ENCODE peak calls at places on chromosome 14, in seven cellular contexts. Q is AG04449, J is mesothelial cell of epicardium, P is RWPE1, L is astrocyte of the spinal cord, F is upper lobe of left lung, Y is pancreas. K is an unnamed sample.

GRCh38 chr14:64801800-64802199 is 77.9 kb downstream of the SPTB start:
- DNase-seq in F (no peak), J (no peak), Q (no peak), L (peak; percentile 20), Y (no peak), P (no peak), K (no peak)

GRCh38 chr14:70013269-70013873 is 134.2 kb downstream of the SMOC1 start:
- DNase-seq in P (no peak), Y (peak; percentile 50), Q (no peak), J (no peak), F (no peak), L (no peak), K (no peak)

GRCh38 chr14:67420102-67420739 is 8.3 kb upstream of the PLEK2 start:
- DNase-seq in L (no peak), Q (no peak), F (no peak), P (no peak), J (no peak), Y (no peak), K (no peak)

GRCh38 chr14:51540364-51540763 is 111.3 kb upstream of the FRMD6 start:
- DNase-seq in Q (no peak), P (no peak), F (no peak), J (no peak), Y (no peak), L (no peak), K (no peak)

GRCh38 chr14:33509927-33510535 is 440.8 kb downstream of the EGLN3 start:
- DNase-seq in L (peak; percentile 90), P (peak; percentile 16), F (no peak), Y (no peak), J (no peak), Q (no peak), K (no peak)

GRCh38 chr14:97218336-97218712 is 421.1 kb downstream of the VRK1 start:
- DNase-seq in P (no peak), J (no peak), Q (no peak), F (no peak), Y (no peak), L (no peak), K (no peak)

GRCh38 chr14:101521978-101522377 is 39.3 kb upstream of the DIO3 start:
- DNase-seq in F (no peak), P (no peak), L (no peak), J (no peak), Q (no peak), Y (no peak), K (no peak)

GRCh38 chr14:103855734-103856095 is 8.3 kb upstream of the PPP1R13B start:
- DNase-seq in P (no peak), L (no peak), Y (no peak), Q (no peak), J (no peak), F (no peak), K (no peak)

GRCh38 chr14:95233702-95234241 is 76.4 kb upstream of the DICER1 start:
- DNase-seq in J (no peak), Q (no peak), Y (peak; percentile 59), P (no peak), F (peak; percentile 26), L (no peak), K (no peak)

GRCh38 chr14:79229383-79229875 is 981.9 kb downstream of the DIO2 start:
- DNase-seq in L (no peak), J (no peak), Q (no peak), P (no peak), Y (no peak), F (no peak), K (no peak)

GRCh38 chr14:71606064-71606463 is 326.2 kb upstream of the RGS6 start:
- DNase-seq in P (no peak), Q (no peak), F (no peak), L (no peak), J (no peak), Y (no peak), K (no peak)

GRCh38 chr14:95662376-95663186 is 23.6 kb upstream of the TCL1B start:
- DNase-seq in Q (no peak), F (no peak), P (no peak), Y (no peak), L (no peak), J (no peak), K (no peak)

GRCh38 chr14:76376001-76376404 is at the start of gene ESRRB:
- DNase-seq in P (peak; percentile 36), Q (no peak), L (no peak), F (no peak), J (no peak), Y (peak; percentile 14), K (no peak)

GRCh38 chr14:35405304-35405996 is 901 bp upstream of the NFKBIA start:
- DNase-seq in Q (no peak), L (no peak), P (no peak), Y (no peak), J (no peak), F (peak; percentile 63), K (no peak)

GRCh38 chr14:35404496-35405303 is at the start of gene NFKBIA:
- DNase-seq in F (peak; percentile 91), L (peak; percentile 89), Q (no peak), P (peak; percentile 85), Y (peak; percentile 94), J (peak; percentile 81), K (peak; percentile 93)

GRCh38 chr14:93757185-93757584 is 31.1 kb downstream of the PRIMA1 start:
- DNase-seq in P (no peak), L (no peak), J (no peak), F (no peak), Q (no peak), Y (no peak), K (no peak)

GRCh38 chr14:90139199-90139598 is 77.4 kb downstream of the KCNK13 start:
- DNase-seq in J (no peak), Q (no peak), F (no peak), Y (no peak), L (no peak), P (no peak), K (no peak)

GRCh38 chr14:78758333-78758732 is 588.2 kb downstream of the NRXN3 start:
- DNase-seq in F (no peak), P (no peak), L (peak; percentile 38), J (no peak), Q (no peak), Y (no peak), K (no peak)

GRCh38 chr14:104869669-104870367 is 4.8 kb downstream of the CEP170B start:
- DNase-seq in L (no peak), Y (no peak), F (no peak), P (no peak), J (no peak), Q (no peak), K (no peak)

GRCh38 chr14:104871145-104871655 is 6.1 kb downstream of the CEP170B start:
- DNase-seq in J (peak; percentile 7), L (no peak), Y (no peak), P (no peak), F (no peak), Q (no peak), K (no peak)

GRCh38 chr14:104868811-104869572 is 3.9 kb downstream of the CEP170B start:
- DNase-seq in P (no peak), F (no peak), Q (no peak), J (peak; percentile 8), Y (no peak), L (no peak), K (no peak)

GRCh38 chr14:104871656-104872468 is 6.8 kb downstream of the CEP170B start:
- DNase-seq in F (no peak), Q (no peak), P (no peak), J (peak; percentile 18), Y (no peak), L (no peak), K (no peak)

DNA sequence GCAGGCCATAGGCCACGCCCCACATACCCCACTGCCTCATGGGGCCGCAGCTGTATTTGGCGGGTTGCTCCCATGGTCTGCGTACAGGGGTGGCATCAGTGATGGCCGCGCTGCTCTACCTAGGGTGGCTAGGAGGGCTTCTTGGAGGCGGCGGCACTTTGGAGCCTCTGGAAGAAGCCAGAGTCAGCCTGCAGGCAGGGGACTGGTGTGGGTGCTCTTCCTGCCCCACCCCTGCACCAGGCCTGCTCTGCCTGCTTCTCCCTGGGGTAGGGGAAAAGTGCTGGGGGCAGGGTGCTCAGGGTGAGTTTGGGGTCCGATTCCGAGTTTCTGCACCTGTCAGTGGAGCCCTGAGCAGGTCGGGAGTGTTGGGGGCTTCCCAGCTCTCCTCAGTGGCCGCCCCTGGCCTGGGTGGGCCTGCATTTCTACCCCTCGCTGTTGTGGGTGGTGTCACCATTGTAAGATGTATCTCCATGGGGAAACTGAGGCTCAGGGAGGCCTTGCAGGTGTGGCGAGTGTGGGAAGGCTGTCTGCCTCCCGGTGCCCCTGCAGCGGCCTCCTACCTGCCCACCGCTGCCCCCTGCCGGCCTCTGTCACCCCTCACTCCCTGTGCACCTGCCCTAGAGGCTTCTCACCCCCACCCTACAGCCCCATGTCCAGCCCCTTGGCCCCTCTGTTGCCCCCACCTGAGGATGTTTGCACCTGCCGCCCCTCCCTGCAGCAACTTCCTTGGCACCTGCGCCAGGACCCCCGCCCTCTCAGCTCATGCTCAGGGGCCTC is 5.5 kb downstream of the CEP170B start:
- DNase-seq in P (no peak), Q (no peak), L (no peak), Y (no peak), J (peak; percentile 31), F (no peak), K (peak; percentile 34)
- TF ChIP-seq CTCF in P (no peak), Q (peak; percentile 45), L (peak; percentile 52), Y (peak; percentile 10), J (no peak), F (no peak), K (peak; percentile 27)

DNA sequence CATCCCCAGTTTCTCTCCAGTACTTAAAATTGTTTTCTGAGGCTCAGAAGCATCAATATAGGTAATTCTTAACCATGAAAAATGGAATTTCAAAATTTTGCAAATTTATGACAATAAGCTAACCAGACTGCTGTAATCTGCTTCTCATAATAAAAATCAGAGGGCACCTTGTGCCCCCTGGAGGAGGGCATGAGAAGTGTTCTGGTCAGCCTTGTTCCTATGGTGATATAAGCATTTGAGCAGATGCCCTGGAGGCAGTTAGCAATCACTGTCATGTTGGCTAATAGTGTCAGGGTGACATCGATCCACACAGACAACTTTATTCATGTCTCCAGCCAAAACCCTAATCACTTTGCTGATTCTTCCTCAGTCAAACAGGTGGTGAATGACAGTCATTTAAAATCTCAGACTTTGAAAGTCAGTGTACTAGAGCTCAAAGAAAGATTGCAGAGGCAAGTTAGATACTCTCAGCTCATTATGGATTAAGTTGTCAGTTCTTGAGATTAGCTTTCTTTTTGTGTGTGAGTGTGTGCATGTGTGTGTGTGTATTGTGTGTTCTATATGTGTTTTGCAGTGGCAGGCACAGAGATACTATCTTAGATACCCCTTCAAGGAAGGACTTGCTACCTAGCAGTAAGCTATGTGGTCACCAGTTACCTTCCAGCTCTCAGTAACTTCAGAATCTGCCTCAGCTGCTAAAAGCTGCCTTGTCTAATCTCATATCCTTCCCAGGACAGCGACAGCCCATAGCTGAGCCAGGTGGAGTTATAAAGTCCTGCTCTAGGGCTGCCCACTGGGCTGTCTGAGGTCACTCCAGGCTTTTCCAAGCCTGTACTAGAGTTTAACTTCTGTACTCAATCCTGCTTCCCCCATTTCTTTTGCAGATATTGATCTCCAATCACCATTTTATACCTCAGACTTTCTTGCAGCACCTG is 942.8 kb downstream of the GALC start:
- DNase-seq in F (no peak), P (peak; percentile 57), Q (peak; percentile 2), J (no peak), Y (peak; percentile 58), L (peak; percentile 7), K (no peak)
- TF ChIP-seq CTCF in F (peak; percentile 7), P (no peak), Q (peak; percentile 59), J (peak; percentile 72), Y (peak; percentile 47), L (peak; percentile 53), K (no peak)

GRCh38 chr14:81323621-81324400 is 76.3 kb downstream of the STON2 start:
- DNase-seq in Q (no peak), F (peak; percentile 62), J (peak; percentile 28), L (peak; percentile 23), Y (no peak), P (peak; percentile 86), K (no peak)
- TF ChIP-seq CTCF in Q (no peak), F (no peak), J (no peak), L (no peak), Y (no peak), P (no peak), K (no peak)

GRCh38 chr14:24429395-24430142 is at the start of the genes CBLN3 and KHNYN:
- DNase-seq in Q (peak; percentile 64), F (peak; percentile 96), L (peak; percentile 91), J (peak; percentile 66), P (peak; percentile 89), Y (peak; percentile 88), K (peak; percentile 76)
- TF ChIP-seq CTCF in Q (no peak), F (peak; percentile 9), L (no peak), J (no peak), P (no peak), Y (no peak), K (no peak)